ENCODE peak calls at places on chromosomes 7 and 10, in four cellular contexts. B is cardiac muscle cell; E is Caco-2; X is CD4-positive, alpha-beta T cell. Q is an unnamed sample.

GRCh38 chr7:115825736-115826135 is 204.8 kb downstream of the TFEC start:
- DNase-seq in B (no peak), E (no peak), X (no peak), Q (no peak)

GRCh38 chr10:62911210-62911963 is 95.2 kb upstream of the EGR2 start:
- DNase-seq in B (no peak), E (no peak), X (no peak), Q (no peak)

GRCh38 chr7:29471444-29472138 is 92.0 kb upstream of the PRR15 start:
- DNase-seq in B (no peak), E (peak; percentile 37), X (no peak), Q (no peak)

GRCh38 chr10:28463676-28464395 is 69.1 kb upstream of the WAC start:
- DNase-seq in B (no peak), E (no peak), X (no peak), Q (no peak)

GRCh38 chr10:83542774-83543291 is 596.5 kb upstream of the GHITM start:
- DNase-seq in B (no peak), E (no peak), X (no peak), Q (no peak)

GRCh38 chr10:72545511-72545910 is 80.4 kb downstream of the MICU1 start:
- DNase-seq in B (no peak), E (no peak), X (no peak), Q (no peak)

GRCh38 chr7:136884492-136884891 is 16.0 kb downstream of the CHRM2 start:
- DNase-seq in B (peak; percentile 75), E (no peak), X (no peak), Q (no peak)

GRCh38 chr10:30858499-30858898 is 173.2 kb downstream of the ZNF438 start:
- DNase-seq in B (no peak), E (no peak), X (no peak), Q (no peak)

GRCh38 chr7:28292826-28293528 is 112.4 kb upstream of the JAZF1 start:
- DNase-seq in B (no peak), E (no peak), X (no peak), Q (no peak)

GRCh38 chr10:106957825-106958581 is 206.5 kb downstream of the SORCS1 start:
- DNase-seq in B (no peak), E (no peak), X (no peak), Q (no peak)

GRCh38 chr10:71493741-71494140 is 97.0 kb downstream of the CDH23 start:
- DNase-seq in B (no peak), E (no peak), X (no peak), Q (no peak)

GRCh38 chr7:10436302-10436701 is 537.4 kb upstream of the PHF14 start:
- DNase-seq in B (no peak), E (no peak), X (no peak), Q (no peak)

GRCh38 chr10:128035557-128035973 is 90.7 kb downstream of the MKI67 start:
- DNase-seq in B (peak; percentile 60), E (peak; percentile 64), X (peak; percentile 52), Q (no peak)

GRCh38 chr10:99564361-99564760 is 31.6 kb downstream of the NKX2-3 start:
- DNase-seq in B (no peak), E (no peak), X (no peak), Q (no peak)

GRCh38 chr7:36430171-36430570 is 40.5 kb downstream of the ANLN start:
- DNase-seq in B (no peak), E (no peak), X (no peak), Q (no peak)

GRCh38 chr7:33901847-33902246 is 3.5 kb upstream of the BMPER start:
- DNase-seq in B (no peak), E (no peak), X (no peak), Q (no peak)

GRCh38 chr10:121608669-121609190 is 10.5 kb upstream of the FGFR2 start:
- DNase-seq in B (peak; percentile 59), E (peak; percentile 74), X (no peak), Q (no peak)

GRCh38 chr7:116706668-116707126 is 34.7 kb downstream of the MET start:
- DNase-seq in B (no peak), E (no peak), X (no peak), Q (no peak)

GRCh38 chr7:134422646-134423045 is 36.3 kb downstream of the AKR1B1 start:
- DNase-seq in B (no peak), E (no peak), X (no peak), Q (no peak)

GRCh38 chr10:60732240-60733188 is 45.8 kb upstream of the CDK1 start:
- DNase-seq in B (peak; percentile 37), E (peak; percentile 24), X (peak; percentile 43), Q (no peak)

GRCh38 chr7:149367417-149367816 is 93.4 kb downstream of the ZNF777 start:
- DNase-seq in B (no peak), E (no peak), X (no peak), Q (no peak)

GRCh38 chr7:28409716-28410627 is 2.3 kb upstream of the CREB5 start:
- DNase-seq in B (peak; percentile 67), E (peak; percentile 42), X (no peak), Q (peak; percentile 20)

GRCh38 chr10:109914966-109915365 is 8.3 kb downstream of the XPNPEP1 start:
- DNase-seq in B (no peak), E (peak; percentile 57), X (peak; percentile 31), Q (no peak)

GRCh38 chr7:10211861-10212260 is 761.8 kb upstream of the PHF14 start:
- DNase-seq in B (no peak), E (no peak), X (no peak), Q (no peak)

GRCh38 chr7:45033261-45033930 is 33.4 kb downstream of the CCM2 start:
- DNase-seq in B (no peak), E (no peak), X (no peak), Q (no peak)

GRCh38 chr10:71038234-71038633 is 149.9 kb upstream of the PCBD1 start:
- DNase-seq in B (no peak), E (no peak), X (no peak), Q (no peak)

GRCh38 chr10:103493911-103494877 is 689 bp downstream of the NEURL1 start:
- DNase-seq in B (peak; percentile 30), E (peak; percentile 32), X (no peak), Q (no peak)

GRCh38 chr10:119642556-119643111 is 8.5 kb upstream of the BAG3 start:
- DNase-seq in B (no peak), E (no peak), X (no peak), Q (no peak)

DNA sequence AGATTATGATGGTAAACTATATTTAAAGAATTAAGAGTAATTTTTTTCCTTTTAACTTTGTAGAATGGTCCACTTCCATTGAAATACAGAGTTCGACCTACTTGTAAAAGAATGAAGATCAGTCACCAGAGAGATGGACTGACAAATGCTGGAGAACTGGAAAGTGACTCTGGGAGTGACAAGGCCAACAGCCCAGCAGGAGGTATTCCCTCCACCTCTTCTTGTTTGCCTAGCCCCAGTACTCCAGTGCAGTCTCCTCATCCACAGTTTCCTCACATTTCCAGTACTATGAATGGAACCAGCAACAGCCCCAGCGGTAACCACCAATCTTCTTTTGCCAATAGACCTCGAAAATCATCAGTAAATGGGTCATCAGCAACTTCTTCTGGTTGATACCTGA is 8.3 kb downstream of the BMI1 start:
- DNase-seq in B (no peak), E (no peak), X (no peak), Q (no peak)
- H3K27me3 ChIP-seq in B (peaks cover 69% of the 10 kb centered on the region), E (no peaks in the 10 kb centered on the region), X (peaks cover 9% of the 10 kb centered on the region), Q (no peaks in the 10 kb centered on the region)

GRCh38 chr7:8119228-8119627 is 142.7 kb downstream of the ICA1 start:
- DNase-seq in B (no peak), E (no peak), X (no peak), Q (no peak)
- H3K27me3 ChIP-seq in B (no peaks in the 10 kb centered on the region), E (no peaks in the 10 kb centered on the region), X (no peaks in the 10 kb centered on the region), Q (no peaks in the 10 kb centered on the region)

GRCh38 chr7:1233328-1234048 is 816 bp downstream of the UNCX start:
- DNase-seq in B (no peak), E (no peak), X (no peak), Q (no peak)
- H3K27me3 ChIP-seq in B (peaks cover 100% of the 10 kb centered on the region), E (peaks cover 3% of the 10 kb centered on the region), X (peaks cover 73% of the 10 kb centered on the region), Q (peaks cover 87% of the 10 kb centered on the region)

GRCh38 chr7:27115161-27116018 is 12.9 kb upstream of the HOXA2 start:
- DNase-seq in B (no peak), E (peak; percentile 88), X (no peak), Q (no peak)
- H3K27me3 ChIP-seq in B (peaks cover 100% of the 10 kb centered on the region), E (no peaks in the 10 kb centered on the region), X (peaks cover 5% of the 10 kb centered on the region), Q (peaks cover 54% of the 10 kb centered on the region)

GRCh38 chr7:26726051-26726450 is 138.3 kb downstream of the SKAP2 start:
- DNase-seq in B (no peak), E (no peak), X (no peak), Q (no peak)
- H3K27me3 ChIP-seq in B (peaks cover 9% of the 10 kb centered on the region), E (no peaks in the 10 kb centered on the region), X (no peaks in the 10 kb centered on the region), Q (no peaks in the 10 kb centered on the region)

GRCh38 chr10:22324413-22324812 is 3.5 kb downstream of the BMI1 start:
- DNase-seq in B (no peak), E (no peak), X (no peak), Q (no peak)
- H3K27me3 ChIP-seq in B (peaks cover 55% of the 10 kb centered on the region), E (no peaks in the 10 kb centered on the region), X (peaks cover 27% of the 10 kb centered on the region), Q (no peaks in the 10 kb centered on the region)

DNA sequence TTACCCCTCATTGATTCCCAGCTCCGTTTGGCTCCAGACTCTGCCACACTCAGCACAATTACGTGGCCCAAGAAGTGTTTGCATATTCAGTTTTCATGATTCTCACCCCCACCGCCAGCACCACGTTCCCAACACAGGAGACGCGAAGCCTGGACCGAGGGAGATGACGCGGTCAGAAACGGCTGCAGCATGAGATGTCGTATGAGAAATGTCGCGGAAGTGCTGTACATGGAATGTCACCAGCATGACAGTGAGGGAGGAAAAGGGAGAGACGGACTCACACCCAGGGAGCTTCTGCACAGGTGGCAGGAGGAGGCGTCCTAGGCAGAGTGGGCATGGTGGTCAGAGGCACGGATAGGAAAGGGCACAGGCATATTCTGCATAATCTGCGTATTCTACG is 188.3 kb downstream of the WDR37 start:
- DNase-seq in B (no peak), E (no peak), X (no peak), Q (no peak)
- H3K27me3 ChIP-seq in B (no peaks in the 10 kb centered on the region), E (peaks cover 1% of the 10 kb centered on the region), X (peaks cover 21% of the 10 kb centered on the region), Q (peaks cover 21% of the 10 kb centered on the region)

GRCh38 chr10:6171891-6172354 is 30.8 kb upstream of the PFKFB3 start:
- DNase-seq in B (no peak), E (no peak), X (no peak), Q (peak; percentile 63)
- H3K27me3 ChIP-seq in B (no peaks in the 10 kb centered on the region), E (no peaks in the 10 kb centered on the region), X (no peaks in the 10 kb centered on the region), Q (no peaks in the 10 kb centered on the region)

DNA sequence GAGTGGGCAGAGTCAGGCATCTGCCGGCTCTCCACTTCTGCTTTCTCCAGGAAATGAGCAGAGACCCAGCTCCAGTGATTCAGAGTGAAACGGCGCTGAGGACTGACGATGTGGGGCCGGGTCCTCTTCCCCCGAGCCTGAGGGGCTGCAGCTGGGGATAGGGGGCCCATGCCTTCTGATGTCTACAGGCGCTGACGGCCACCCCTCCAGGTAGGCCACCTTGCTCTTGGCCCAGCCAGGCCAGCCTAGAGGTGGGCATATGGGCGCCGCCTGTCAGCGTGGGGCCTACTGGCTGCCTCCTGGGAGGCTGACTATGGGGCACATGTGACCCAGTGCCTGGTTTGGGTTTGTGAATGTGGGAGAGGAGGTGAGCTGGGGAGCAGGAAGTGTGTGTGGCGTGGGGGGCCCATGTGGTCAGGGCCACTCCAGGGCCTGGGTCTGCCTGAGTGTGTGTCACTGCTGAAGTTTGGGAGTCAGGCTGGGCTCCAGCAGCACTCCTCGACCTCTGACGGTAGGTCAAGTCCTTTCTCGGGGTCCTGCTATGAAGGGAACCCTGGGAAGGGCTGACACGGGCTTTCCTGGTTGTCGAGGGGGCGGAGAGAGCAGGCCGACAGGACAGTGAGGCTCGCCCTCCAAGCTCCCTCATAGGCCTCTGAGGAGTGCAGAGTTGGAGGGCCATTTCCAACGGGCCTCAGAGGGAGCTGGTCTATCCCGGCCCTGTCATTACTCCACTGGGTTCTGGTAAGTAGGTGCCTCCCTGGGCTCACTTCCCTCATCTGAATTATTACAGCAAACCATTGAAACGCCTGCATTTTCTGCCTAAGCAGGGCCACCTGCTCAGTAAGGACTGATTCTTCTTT is at the start of gene WDFY4:
- DNase-seq in B (no peak), E (no peak), X (no peak), Q (no peak)
- H3K27me3 ChIP-seq in B (no peaks in the 10 kb centered on the region), E (no peaks in the 10 kb centered on the region), X (no peaks in the 10 kb centered on the region), Q (no peaks in the 10 kb centered on the region)

Q was measured in tibial nerve.